ENCODE peak calls at places on chromosomes 3 and 15, in four cellular contexts. K, U, B and E are unnamed samples.

GRCh38 chr15:49063402-49064280 is 17.4 kb upstream of the SECISBP2L start:
- DNase-seq in K (no peak), U (no peak), B (no peak), E (no peak)

GRCh38 chr15:27057904-27058645 is 87.1 kb downstream of the GABRG3 start:
- DNase-seq in K (no peak), B (no peak), U (no peak), E (no peak)

GRCh38 chr3:20669675-20670074 is 483.7 kb upstream of the SGO1 start:
- DNase-seq in B (no peak), U (no peak), K (no peak), E (no peak)

GRCh38 chr3:164231718-164232117 is 846.6 kb downstream of the SI start:
- DNase-seq in U (no peak), B (no peak), K (no peak), E (no peak)

GRCh38 chr15:65653781-65654521 is 32.2 kb downstream of the SLC24A1 start:
- DNase-seq in U (no peak), K (no peak), B (no peak), E (no peak)

GRCh38 chr3:57017481-57017880 is 43.0 kb upstream of the SPATA12 start:
- DNase-seq in K (no peak), U (no peak), B (no peak), E (peak)

GRCh38 chr3:141412936-141413354 is 44.6 kb downstream of the ZBTB38 start:
- DNase-seq in B (peak), K (peak), U (peak), E (peak)

GRCh38 chr3:9226326-9226725 is 23.1 kb downstream of the SRGAP3 start:
- DNase-seq in U (no peak), B (no peak), K (no peak), E (no peak)

GRCh38 chr3:176693416-176693815 is 503.9 kb downstream of the TBL1XR1 start:
- DNase-seq in K (no peak), U (no peak), B (no peak), E (no peak)

GRCh38 chr3:127105587-127105986 is 87.3 kb upstream of the PRR23E start:
- DNase-seq in B (no peak), U (no peak), K (peak), E (no peak)

GRCh38 chr15:48628832-48629231 is 16.7 kb downstream of the FBN1 start:
- DNase-seq in U (no peak), B (no peak), K (no peak), E (no peak)

GRCh38 chr3:13414040-13414729 is 5.9 kb downstream of the NUP210 start:
- DNase-seq in K (no peak), B (peak), U (no peak), E (no peak)

GRCh38 chr3:61626484-61626883 is 65.1 kb downstream of the PTPRG start:
- DNase-seq in B (no peak), U (no peak), K (no peak), E (no peak)

GRCh38 chr15:62066663-62067447 is at the start of gene C2CD4A:
- DNase-seq in U (no peak), K (no peak), B (peak), E (no peak)

GRCh38 chr15:44713006-44713966 is 2.0 kb downstream of the B2M start:
- DNase-seq in B (no peak), U (no peak), K (no peak), E (no peak)

GRCh38 chr3:138426211-138426610 is 8.2 kb upstream of the ESYT3 start:
- DNase-seq in K (no peak), B (no peak), U (no peak), E (no peak)

GRCh38 chr3:177281292-177281942 is 84.1 kb upstream of the TBL1XR1 start:
- DNase-seq in U (no peak), K (no peak), B (no peak), E (no peak)

GRCh38 chr3:194439915-194440550 is 41.0 kb upstream of the GP5 start:
- DNase-seq in B (no peak), U (no peak), K (no peak), E (no peak)

GRCh38 chr3:113557374-113557773 is 25.0 kb downstream of the SIDT1 start:
- DNase-seq in K (no peak), B (no peak), U (no peak), E (no peak)

GRCh38 chr15:63052128-63052826 is 9.7 kb downstream of the TPM1 start:
- DNase-seq in K (no peak), B (no peak), U (no peak), E (no peak)

GRCh38 chr15:65421360-65422215 is 1.2 kb downstream of the IGDCC4 start:
- DNase-seq in U (peak), B (peak), K (peak), E (peak)

GRCh38 chr3:111547645-111548044 is 5.6 kb downstream of the CD96 start:
- DNase-seq in B (peak), K (no peak), U (no peak), E (no peak)

GRCh38 chr15:98604983-98605382 is 43.4 kb upstream of the IGF1R start:
- DNase-seq in U (no peak), B (no peak), K (no peak), E (no peak)

GRCh38 chr3:182357928-182358327 is 435.4 kb upstream of the ATP11B start:
- DNase-seq in B (no peak), U (no peak), K (no peak), E (no peak)

DNA sequence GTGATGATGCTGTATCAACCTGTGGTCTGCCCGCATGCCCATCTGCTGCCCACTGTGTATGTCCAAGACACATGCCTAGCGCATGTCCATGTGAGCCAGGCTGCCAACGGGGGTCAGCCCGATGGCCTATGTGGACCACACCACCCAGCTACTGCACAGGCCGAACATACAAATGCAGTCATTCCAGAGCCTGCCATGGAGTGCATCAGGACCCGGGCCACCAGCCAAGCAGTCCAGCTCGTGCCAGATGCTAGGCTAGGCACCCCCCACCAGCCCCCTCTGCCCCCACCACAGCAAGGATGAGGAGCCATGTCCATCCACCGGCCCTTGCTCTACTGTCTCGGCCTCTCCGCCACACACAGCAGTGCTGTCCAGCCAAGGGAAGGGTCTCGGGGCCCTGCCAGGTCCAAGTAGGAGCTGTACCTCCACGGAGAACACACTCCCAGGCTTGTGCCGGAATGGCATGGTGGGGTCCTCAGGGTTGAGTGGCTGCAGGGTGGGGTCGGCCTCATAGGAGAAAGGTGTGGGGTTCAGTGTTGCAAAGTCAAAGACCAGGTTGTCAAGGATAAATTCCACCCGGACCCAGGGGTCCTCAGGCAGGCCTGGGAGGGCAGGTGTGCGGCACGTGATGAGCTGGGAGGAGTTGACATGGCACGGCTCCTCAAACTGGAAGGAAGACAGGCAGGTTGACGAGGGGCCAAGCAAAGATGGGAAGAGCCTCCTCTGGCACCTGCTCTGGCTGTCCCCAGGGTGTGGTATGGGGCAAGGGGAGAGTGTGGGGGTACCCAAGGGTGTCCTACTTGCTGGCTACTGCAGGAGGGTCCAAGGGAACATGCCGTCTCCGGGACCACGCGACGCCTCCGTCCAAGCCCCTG is 15.3 kb downstream of the PLXNB1 start:
- DNase-seq in B (no peak), K (no peak), U (no peak), E (peak)
- H3K27ac ChIP-seq in B (peak), K (peak), U (no peak), E (peak)

DNA sequence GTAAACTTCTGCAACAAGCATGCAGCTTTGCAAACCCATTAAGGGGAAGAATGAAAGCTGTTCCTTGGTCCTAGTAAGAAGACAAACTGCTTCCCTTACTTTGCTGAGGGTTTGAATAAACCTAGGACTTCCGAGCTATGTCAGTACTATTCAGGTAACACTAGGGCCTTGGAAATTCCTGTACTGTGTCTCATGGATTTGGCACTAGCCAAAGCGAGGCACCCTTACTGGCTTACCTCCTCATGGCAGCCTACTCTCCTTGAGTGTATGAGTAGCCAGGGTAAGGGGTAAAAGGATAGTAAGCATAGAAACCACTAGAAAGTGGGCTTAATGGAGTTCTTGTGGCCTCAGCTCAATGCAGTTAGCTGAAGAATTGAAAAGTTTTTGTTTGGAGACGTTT is 224.2 kb downstream of the P3H2 start:
- DNase-seq in B (no peak), U (no peak), K (no peak), E (no peak)
- H3K27ac ChIP-seq in B (no peak), U (no peak), K (no peak), E (no peak)

DNA sequence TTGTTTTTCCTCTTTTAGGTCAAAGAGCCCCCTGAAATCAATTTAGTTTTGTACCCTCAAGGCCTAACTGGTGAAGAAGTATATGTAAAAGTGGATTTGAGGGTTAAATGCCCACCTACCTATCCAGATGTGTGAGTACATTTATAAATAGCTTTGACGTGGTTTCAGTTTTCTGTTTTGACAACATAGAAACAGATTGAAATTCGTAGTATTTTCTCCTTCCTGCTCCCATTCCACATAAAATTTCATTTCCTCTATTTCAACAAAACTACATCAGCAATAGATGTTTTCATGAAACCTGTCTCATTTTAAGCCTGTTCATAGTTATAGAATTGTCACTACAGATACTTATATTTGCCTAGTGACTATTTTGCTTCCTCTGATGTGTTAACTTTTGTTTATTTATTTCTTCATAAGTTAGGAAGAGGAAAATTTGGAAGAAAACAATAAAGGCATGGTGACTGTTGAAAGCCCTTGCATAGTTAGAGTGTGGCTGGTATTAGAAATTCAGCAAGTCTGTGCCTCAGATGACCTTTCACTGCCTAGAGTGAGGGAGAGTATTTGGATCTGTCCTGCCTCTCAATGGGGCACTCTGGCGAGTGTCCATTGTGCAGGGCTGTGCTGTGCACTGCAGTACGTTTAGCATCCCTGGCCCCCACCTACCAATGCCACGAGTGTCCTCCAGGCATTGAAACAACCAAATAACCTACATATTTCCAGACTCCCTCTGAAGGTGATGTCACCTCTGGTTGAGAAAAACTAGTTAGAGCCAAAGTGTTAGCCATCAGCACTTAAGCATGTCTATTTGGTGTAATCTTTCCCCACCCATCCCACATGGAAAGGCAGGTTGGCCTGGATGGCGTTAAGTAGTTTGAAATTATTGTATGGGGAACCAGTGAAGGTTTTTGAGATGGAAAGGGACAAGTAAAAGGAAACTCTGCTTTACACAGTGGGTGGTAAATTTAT is 5.9 kb downstream of the EIF2AK4 start:
- DNase-seq in U (no peak), B (no peak), K (no peak), E (no peak)
- H3K27ac ChIP-seq in U (no peak), B (no peak), K (peak), E (no peak)

GRCh38 chr3:52200981-52201679 is 3.2 kb downstream of the ALAS1 start:
- DNase-seq in B (no peak), U (no peak), K (no peak), E (no peak)
- H3K27ac ChIP-seq in B (no peak), U (no peak), K (no peak), E (no peak)

DNA sequence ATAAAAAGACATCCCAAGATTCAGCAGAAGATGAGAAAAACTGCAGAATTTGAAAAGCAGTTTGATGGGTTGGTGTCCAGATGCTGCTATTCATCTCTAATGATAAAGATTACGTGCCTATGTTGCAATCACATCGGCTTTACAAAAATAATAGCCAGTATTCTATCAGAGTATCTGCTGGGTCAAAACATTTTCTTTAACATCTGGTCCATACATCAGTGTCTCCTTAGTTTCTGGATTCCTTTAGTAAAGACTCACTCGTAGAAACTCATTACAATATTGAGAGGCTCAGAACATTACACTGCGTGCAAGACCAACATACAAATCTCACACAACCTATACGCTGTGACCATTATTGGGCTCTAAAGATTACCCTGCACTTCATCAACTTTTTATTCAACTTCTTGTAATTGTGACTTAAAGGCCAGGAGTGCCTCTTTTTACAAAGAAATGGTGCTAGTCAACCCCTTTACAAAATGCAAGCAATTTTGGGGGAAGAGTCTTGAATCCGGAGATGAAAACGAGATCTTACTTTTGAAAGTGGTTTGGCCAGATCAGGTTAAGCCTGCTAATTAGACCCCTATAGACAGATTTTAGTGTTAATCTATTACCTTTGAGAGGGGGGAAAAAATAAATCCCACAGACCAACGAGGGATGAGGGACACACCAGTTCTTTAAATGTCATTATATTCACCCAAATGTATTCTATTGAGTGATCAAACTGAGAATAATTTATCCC is 2.9 kb downstream of the TRA2B start:
- DNase-seq in B (no peak), U (no peak), K (no peak), E (no peak)
- H3K27ac ChIP-seq in B (peak), U (no peak), K (peak), E (no peak)

GRCh38 chr15:74172751-74173544 is 562 bp upstream of the ISLR start:
- DNase-seq in U (no peak), K (peak), B (peak), E (no peak)
- H3K27ac ChIP-seq in U (peak), K (peak), B (peak), E (no peak)

GRCh38 chr3:156787015-156787414 is 39.1 kb upstream of the LEKR1 start:
- DNase-seq in B (no peak), U (no peak), K (no peak), E (no peak)
- H3K27ac ChIP-seq in B (no peak), U (no peak), K (no peak), E (no peak)

GRCh38 chr3:101851833-101852232 is 2.5 kb downstream of the NFKBIZ start:
- DNase-seq in B (no peak), U (no peak), K (no peak), E (no peak)
- H3K27ac ChIP-seq in B (peak), U (no peak), K (peak), E (no peak)

GRCh38 chr15:70748281-70748747 is 15.0 kb downstream of the UACA start:
- DNase-seq in U (no peak), B (no peak), K (no peak), E (peak)
- H3K27ac ChIP-seq in U (no peak), B (no peak), K (no peak), E (no peak)

GRCh38 chr15:77067691-77068367 is 3.1 kb downstream of the TSPAN3 start:
- DNase-seq in B (peak), K (no peak), U (no peak), E (no peak)
- H3K27ac ChIP-seq in B (peak), K (no peak), U (no peak), E (no peak)